ENCODE peak calls at places on chromosomes 4 and X, in seven cellular contexts. O is stimulated activated naive CD4-positive, alpha-beta T cell; S is NCI-H1694 treated with DMSO at 0.1 percent for 48 hours; U is activated gamma-delta T cell treated with anti-CD3 and anti-CD28 coated beads, Interleukin-2, amount 50 U/mL, for 16 hours; Q is tibial artery; R is A549; P is AG20443. H is an unnamed sample.
A peak's percentile ranks its signal among the peaks of the same experiment; 100 is the strongest.

GRCh38 chr4:52959545-52959944 is 97.4 kb downstream of the RASL11B start:
- DNase-seq in P (peak; percentile 65), U (no peak), S (no peak), R (no peak), Q (no peak), O (no peak), H (peak; percentile 43)

GRCh38 chrX:120536056-120536455 is 24.7 kb downstream of the CUL4B start:
- DNase-seq in P (no peak), O (no peak), Q (no peak), U (no peak), S (no peak), R (no peak), H (no peak)

GRCh38 chr4:168634276-168634802 is 137.5 kb downstream of the PALLD start:
- DNase-seq in R (no peak), S (no peak), O (no peak), P (peak; percentile 76), Q (no peak), U (no peak), H (peak; percentile 73)

GRCh38 chrX:65985922-65986588 is 53.8 kb downstream of the VSIG4 start:
- DNase-seq in Q (no peak), O (peak; percentile 2), R (peak; percentile 25), S (peak; percentile 8), P (peak; percentile 56), U (peak; percentile 30), H (peak; percentile 2)

GRCh38 chrX:13891367-13892146 is 74.7 kb upstream of the GPM6B start:
- DNase-seq in U (no peak), R (no peak), P (no peak), O (no peak), S (no peak), Q (no peak), H (no peak)

GRCh38 chrX:68832101-68832416 is 3.2 kb downstream of the EFNB1 start:
- DNase-seq in S (no peak), P (peak; percentile 80), O (no peak), U (no peak), R (no peak), Q (peak; percentile 78), H (no peak)

GRCh38 chrX:136574548-136574947 is 42.5 kb downstream of the VGLL1 start:
- DNase-seq in Q (no peak), P (no peak), S (no peak), O (no peak), U (no peak), R (no peak), H (no peak)

GRCh38 chr4:3339566-3339965 is 46.7 kb downstream of the RGS12 start:
- DNase-seq in Q (no peak), O (no peak), U (no peak), S (no peak), P (no peak), R (no peak), H (no peak)

GRCh38 chr4:137471461-137471860 is 60.8 kb downstream of the PCDH18 start:
- DNase-seq in O (no peak), S (no peak), R (no peak), Q (no peak), U (no peak), P (no peak), H (no peak)

GRCh38 chr4:41080964-41081363 is 133.4 kb downstream of the APBB2 start:
- DNase-seq in Q (no peak), R (no peak), U (no peak), O (no peak), S (no peak), P (no peak), H (no peak)

GRCh38 chr4:82138376-82138775 is 235.4 kb downstream of the HNRNPD start:
- DNase-seq in Q (no peak), R (no peak), O (no peak), U (no peak), P (no peak), S (no peak), H (no peak)

GRCh38 chrX:130575831-130576404 is 174.1 kb downstream of the RBMX2 start:
- DNase-seq in S (peak; percentile 23), P (peak; percentile 43), R (peak; percentile 32), U (no peak), Q (peak; percentile 62), O (no peak), H (no peak)

GRCh38 chr4:146340798-146341197 is 126.5 kb downstream of the REELD1 start:
- DNase-seq in P (peak; percentile 13), Q (no peak), U (no peak), R (no peak), O (no peak), S (peak; percentile 16), H (no peak)

GRCh38 chr4:68591204-68591603 is 15.1 kb upstream of the UGT2B17 start:
- DNase-seq in S (no peak), U (no peak), P (no peak), O (no peak), R (no peak), Q (no peak), H (no peak)

GRCh38 chr4:152536545-152537182 is 772 bp upstream of the FBXW7 start:
- DNase-seq in O (peak; percentile 88), U (no peak), S (no peak), P (peak; percentile 38), R (peak; percentile 23), Q (peak; percentile 67), H (no peak)

GRCh38 chrX:16834811-16835210 is 35.4 kb downstream of the RBBP7 start:
- DNase-seq in R (no peak), S (no peak), O (no peak), U (no peak), Q (no peak), P (no peak), H (no peak)

GRCh38 chr4:168541608-168541953 is 44.7 kb downstream of the PALLD start:
- DNase-seq in U (no peak), Q (no peak), R (no peak), P (no peak), O (no peak), S (no peak), H (no peak)

GRCh38 chr4:69156913-69157312 is 57.6 kb downstream of the UGT2B11 start:
- DNase-seq in R (no peak), Q (no peak), P (no peak), U (no peak), O (no peak), S (no peak), H (no peak)

GRCh38 chrX:105822138-105823091 is at the start of gene NRK:
- DNase-seq in Q (peak; percentile 63), P (no peak), R (no peak), O (no peak), U (no peak), S (no peak), H (no peak)

GRCh38 chr4:98341309-98341708 is 80.1 kb downstream of the RAP1GDS1 start:
- DNase-seq in S (peak; percentile 70), U (no peak), O (no peak), R (no peak), P (peak; percentile 22), Q (no peak), H (no peak)

GRCh38 chr4:87839309-87839946 is 6.7 kb downstream of the MEPE start:
- DNase-seq in P (peak; percentile 63), S (peak; percentile 15), R (no peak), Q (no peak), U (no peak), O (no peak), H (no peak)

GRCh38 chrX:9534686-9535085 is 69.8 kb downstream of the TBL1X start:
- DNase-seq in P (peak; percentile 36), Q (no peak), U (no peak), S (no peak), O (no peak), R (no peak), H (no peak)

GRCh38 chr4:187417761-187418160 is 577.8 kb upstream of the ZFP42 start:
- DNase-seq in S (no peak), U (no peak), P (no peak), R (no peak), O (no peak), Q (no peak), H (no peak)

GRCh38 chr4:16199132-16199531 is 27.1 kb downstream of the TAPT1 start:
- DNase-seq in P (peak; percentile 21), O (no peak), Q (no peak), S (no peak), R (no peak), U (no peak), H (no peak)

GRCh38 chrX:68941385-68941952 is 112.6 kb downstream of the EFNB1 start:
- DNase-seq in U (no peak), Q (no peak), O (no peak), S (no peak), P (no peak), R (no peak), H (no peak)

GRCh38 chr4:146916479-146917076 is 29.1 kb downstream of the TTC29 start:
- DNase-seq in P (peak; percentile 18), U (no peak), Q (no peak), R (peak; percentile 1), S (peak; percentile 5), O (no peak), H (peak; percentile 15)

GRCh38 chr4:53459548-53459947 is 82.1 kb downstream of the FIP1L1 start:
- DNase-seq in S (no peak), R (no peak), P (peak; percentile 12), Q (no peak), U (no peak), O (no peak), H (peak; percentile 20)

GRCh38 chrX:38614485-38614884 is 53.1 kb downstream of the TSPAN7 start:
- DNase-seq in Q (no peak), U (no peak), P (no peak), R (no peak), S (no peak), O (no peak), H (no peak)

GRCh38 chr4:8205241-8205707 is 6.2 kb downstream of the SH3TC1 start:
- DNase-seq in Q (no peak), S (no peak), P (no peak), O (no peak), U (no peak), R (no peak), H (no peak)

GRCh38 chr4:176323511-176324160 is 3.9 kb downstream of the SPCS3 start:
- DNase-seq in U (no peak), P (no peak), O (no peak), S (no peak), R (no peak), Q (no peak), H (no peak)

GRCh38 chr4:92163348-92163747 is 140.4 kb upstream of the GRID2 start:
- DNase-seq in O (no peak), P (no peak), Q (no peak), U (no peak), R (no peak), S (no peak), H (no peak)

GRCh38 chr4:85126991-85127591 is 160.6 kb upstream of the WDFY3 start:
- DNase-seq in R (no peak), S (peak; percentile 0), Q (no peak), O (no peak), U (no peak), P (no peak), H (no peak)

H was measured in HS-5.